ENCODE peak calls at places on chromosome 3, in seven cellular contexts. B is ovary, N is A549, I is tibial nerve, U is mesothelial cell of epicardium, T is colonic mucosa, A is Panc1. S is an unnamed sample.

GRCh38 chr3:52331906-52332305 is 15.8 kb downstream of the DNAH1 start:
- DNase-seq in B (no peak), I (no peak), N (no peak), T (no peak), U (no peak), A (no peak), S (no peak)

GRCh38 chr3:48306860-48307530 is 26.5 kb downstream of the SPINK8 start:
- DNase-seq in N (no peak), T (no peak), A (no peak), I (no peak), U (no peak), B (no peak), S (no peak)

GRCh38 chr3:127568604-127569003 is 21.9 kb downstream of the TPRA1 start:
- DNase-seq in I (no peak), T (no peak), N (no peak), A (no peak), B (no peak), U (no peak), S (no peak)

GRCh38 chr3:18389108-18389733 is 35.9 kb downstream of the SATB1 start:
- DNase-seq in U (no peak), T (no peak), B (no peak), I (peak), A (no peak), N (peak), S (no peak)

GRCh38 chr3:151439652-151440125 is 21.2 kb downstream of the IGSF10 start:
- DNase-seq in I (peak), A (peak), B (no peak), U (no peak), T (peak), N (peak), S (no peak)

GRCh38 chr3:67500699-67501098 is 153.7 kb downstream of the SUCLG2 start:
- DNase-seq in T (no peak), B (no peak), A (no peak), I (no peak), U (no peak), N (no peak), S (no peak)

GRCh38 chr3:52245322-52246263 is at the start of gene PPM1M:
- DNase-seq in B (peak), I (no peak), N (peak), U (no peak), A (no peak), T (peak), S (peak)

GRCh38 chr3:140363801-140364200 is 314.1 kb upstream of the TRIM42 start:
- DNase-seq in U (no peak), I (no peak), A (no peak), B (peak), N (no peak), T (no peak), S (no peak)

GRCh38 chr3:72338082-72338941 is 509.9 kb downstream of the SHQ1 start:
- DNase-seq in I (no peak), U (no peak), B (no peak), N (peak), T (no peak), A (peak), S (no peak)

GRCh38 chr3:36418296-36418695 is 38.0 kb downstream of the STAC start:
- DNase-seq in I (no peak), U (no peak), A (no peak), T (no peak), N (no peak), B (no peak), S (no peak)

GRCh38 chr3:50648297-50648696 is 26.4 kb upstream of the DOCK3 start:
- DNase-seq in A (no peak), I (no peak), B (no peak), N (no peak), U (no peak), T (no peak), S (no peak)

GRCh38 chr3:63279000-63279366 is 875 bp downstream of the SYNPR start:
- DNase-seq in N (no peak), A (no peak), U (peak), I (no peak), T (no peak), B (no peak), S (no peak)

GRCh38 chr3:45992820-45993219 is 2.8 kb downstream of the FYCO1 start:
- DNase-seq in I (no peak), N (no peak), A (no peak), U (no peak), T (no peak), B (no peak), S (no peak)

GRCh38 chr3:151265866-151266265 is 12.5 kb downstream of the P2RY14 start:
- DNase-seq in U (no peak), N (no peak), B (no peak), T (no peak), I (no peak), A (no peak), S (no peak)

GRCh38 chr3:148903022-148903442 is 37.9 kb downstream of the CPA3 start:
- DNase-seq in A (no peak), B (no peak), I (no peak), N (no peak), U (no peak), T (no peak), S (no peak)

GRCh38 chr3:166284994-166285393 is 447.8 kb upstream of the BCHE start:
- DNase-seq in I (no peak), T (no peak), A (no peak), N (peak), B (no peak), U (no peak), S (no peak)

DNA sequence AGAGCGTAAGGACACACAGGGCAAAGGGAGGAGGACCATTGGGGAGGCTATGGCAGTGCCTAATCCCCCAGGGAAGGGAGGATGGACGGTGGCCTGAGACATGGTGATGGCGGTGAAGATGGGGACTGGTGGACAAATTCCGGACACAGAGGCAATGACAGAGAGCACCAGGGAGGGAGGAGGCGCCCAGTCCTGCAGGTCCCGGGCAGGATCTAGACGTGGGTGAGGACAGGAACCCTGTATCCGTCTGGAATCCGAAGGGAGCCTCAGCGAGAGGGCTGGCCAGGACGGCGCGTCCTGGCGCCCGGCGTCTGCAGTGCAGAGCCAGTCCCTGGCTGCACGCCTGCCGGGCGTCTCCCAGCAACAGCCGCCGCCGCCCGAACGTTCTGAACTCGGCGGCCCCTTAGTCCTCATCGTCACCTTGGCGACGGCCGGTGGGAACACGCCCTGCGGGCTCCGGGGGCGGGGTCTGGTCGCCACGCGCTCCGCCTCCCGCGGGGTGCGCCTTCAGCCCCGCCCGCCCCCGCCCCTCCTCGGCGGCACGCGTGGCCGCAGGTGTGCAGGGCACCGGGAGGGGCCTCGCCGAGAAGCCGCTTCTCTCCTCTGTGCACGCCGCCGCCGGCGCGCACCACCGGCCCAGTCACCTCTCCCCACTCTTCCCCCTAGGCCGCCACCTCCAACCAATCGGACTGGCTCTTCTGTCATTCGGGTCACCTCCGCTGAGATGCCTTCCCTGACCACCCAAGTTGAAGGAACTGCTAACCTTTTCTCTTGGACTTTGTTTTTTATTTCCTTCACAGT is 11.6 kb downstream of the XIRP1 start:
- DNase-seq in T (peak), I (peak), U (peak), N (peak), B (peak), A (no peak), S (peak)
- TF ChIP-seq CTCF in T (no peak), I (peak), U (no peak), N (no peak), B (no peak), A (no peak), S (peak)

GRCh38 chr3:28971156-28971555 is 309.7 kb upstream of the RBMS3 start:
- DNase-seq in U (no peak), T (no peak), I (no peak), N (no peak), B (no peak), A (no peak), S (no peak)

GRCh38 chr3:28973621-28974020 is 307.2 kb upstream of the RBMS3 start:
- DNase-seq in I (no peak), T (no peak), B (no peak), A (no peak), U (no peak), N (no peak), S (no peak)

GRCh38 chr3:28978092-28978491 is 302.8 kb upstream of the RBMS3 start:
- DNase-seq in N (no peak), U (no peak), T (no peak), I (no peak), A (no peak), B (no peak), S (no peak)

GRCh38 chr3:28972921-28973320 is 307.9 kb upstream of the RBMS3 start:
- DNase-seq in N (no peak), B (no peak), A (no peak), T (no peak), I (no peak), U (no peak), S (no peak)
- TF ChIP-seq CTCF in N (no peak), B (no peak), A (no peak), T (no peak), I (no peak), U (no peak), S (no peak)

GRCh38 chr3:171505822-171506333 is 45.7 kb upstream of the TNIK start:
- DNase-seq in T (no peak), A (no peak), U (no peak), N (no peak), B (no peak), I (no peak), S (no peak)

GRCh38 chr3:171508676-171509075 is 48.5 kb upstream of the TNIK start:
- DNase-seq in A (no peak), B (no peak), U (no peak), N (no peak), T (no peak), I (no peak), S (no peak)

GRCh38 chr3:171506743-171507319 is 46.6 kb upstream of the TNIK start:
- DNase-seq in N (no peak), T (no peak), U (no peak), B (no peak), I (no peak), A (no peak), S (no peak)

GRCh38 chr3:171511450-171511849 is 51.2 kb upstream of the TNIK start:
- DNase-seq in B (no peak), N (no peak), I (no peak), A (no peak), T (no peak), U (no peak), S (no peak)

GRCh38 chr3:171508206-171508605 is 48.0 kb upstream of the TNIK start:
- DNase-seq in B (no peak), U (no peak), T (no peak), N (no peak), I (no peak), A (no peak), S (no peak)
- TF ChIP-seq CTCF in B (no peak), U (no peak), T (no peak), N (no peak), I (no peak), A (no peak), S (no peak)

DNA sequence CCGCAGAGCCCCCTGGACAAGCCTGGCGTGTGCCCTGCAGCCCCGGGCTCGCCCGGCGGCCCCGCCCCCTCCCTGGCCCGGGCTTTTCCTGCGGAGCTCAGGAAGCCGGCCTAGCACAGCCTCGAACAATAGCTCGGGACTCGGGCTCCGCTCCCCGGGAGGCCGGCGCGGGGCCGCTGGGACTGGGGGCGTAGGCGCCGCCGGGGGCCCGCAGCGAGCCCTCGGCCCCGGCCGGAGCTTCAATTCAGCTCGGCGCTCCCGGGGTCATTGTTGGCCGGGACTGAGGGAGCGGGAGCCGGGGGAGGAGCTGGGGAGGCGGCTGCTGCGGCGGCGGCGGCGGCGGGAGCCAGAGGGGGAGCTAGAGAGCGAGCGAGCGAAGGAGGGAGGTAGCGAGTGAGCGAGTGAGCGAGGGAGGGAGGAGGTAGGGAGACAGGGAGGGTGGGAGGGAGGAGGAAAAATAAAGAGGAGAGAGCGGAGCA is 41.0 kb upstream of the ROPN1 start:
- DNase-seq in U (peak), T (peak), N (peak), I (peak), A (no peak), B (peak), S (peak)
- TF ChIP-seq CTCF in U (peak), T (peak), N (peak), I (peak), A (peak), B (peak), S (peak)

GRCh38 chr3:29279276-29279675 is 1.6 kb upstream of the RBMS3 start:
- DNase-seq in N (no peak), B (no peak), T (no peak), I (no peak), U (no peak), A (no peak), S (no peak)

GRCh38 chr3:29282431-29283296 is 1.8 kb downstream of the RBMS3 start:
- DNase-seq in B (no peak), N (peak), I (no peak), T (no peak), A (no peak), U (no peak), S (no peak)

GRCh38 chr3:29279830-29280229 is 1.0 kb upstream of the RBMS3 start:
- DNase-seq in U (no peak), I (no peak), T (no peak), B (peak), A (no peak), N (no peak), S (no peak)

GRCh38 chr3:29281265-29282228 is 676 bp downstream of the RBMS3 start:
- DNase-seq in N (peak), T (no peak), B (peak), A (no peak), U (no peak), I (peak), S (no peak)

DNA sequence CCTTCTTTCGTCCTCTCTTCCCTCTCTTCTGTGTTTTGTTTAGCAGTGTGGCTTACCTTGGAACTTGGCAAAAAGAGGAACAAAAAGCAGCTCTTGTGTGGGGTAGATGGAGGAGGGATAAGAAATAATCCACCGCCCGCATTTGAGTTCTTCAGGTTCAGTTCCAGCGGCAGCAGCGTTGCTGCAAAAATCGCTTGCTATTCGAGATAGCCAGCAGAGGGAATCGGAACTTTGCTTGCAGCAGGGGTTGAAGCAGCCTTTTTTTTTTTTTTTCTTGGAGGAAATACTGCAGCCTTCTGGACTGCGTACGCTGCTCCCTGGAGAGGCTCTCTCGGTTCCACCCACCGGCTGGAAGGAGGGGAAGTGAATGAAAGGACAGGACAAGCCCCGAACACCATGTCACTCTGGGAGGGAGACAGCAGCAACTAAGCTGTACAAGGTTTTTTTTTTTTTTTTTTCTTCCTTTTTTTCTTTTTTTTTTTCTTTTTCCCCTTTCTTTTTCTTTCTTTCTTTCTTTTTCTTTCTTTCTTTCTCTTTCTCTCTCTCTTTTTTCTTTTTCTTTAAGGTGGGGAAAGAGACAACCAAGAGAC is at the start of gene RBMS3:
- DNase-seq in A (no peak), U (peak), I (peak), N (peak), T (peak), B (peak), S (peak)
- TF ChIP-seq CTCF in A (peak), U (no peak), I (peak), N (peak), T (no peak), B (peak), S (peak)